ENCODE peak calls at places on chromosome 18, in six cellular contexts. J is HepG2, B is H1, Q is GM12891, U is GM12878, Y is K562. C is an unnamed sample.
A peak's percentile ranks its signal among the peaks of the same experiment; 100 is the strongest.

GRCh38 chr18:3595282-3596273 is 145.6 kb downstream of the TGIF1 start:
- DNase-seq in J (peak; percentile 92), B (no peak), Q (no peak), U (peak; percentile 82), Y (peak; percentile 86), C (no peak)

GRCh38 chr18:21452808-21453511 is 147.5 kb downstream of the ESCO1 start:
- DNase-seq in J (no peak), B (no peak), Q (no peak), U (no peak), Y (no peak), C (no peak)

GRCh38 chr18:58716046-58716766 is 44.9 kb downstream of the MALT1 start:
- DNase-seq in J (no peak), B (no peak), Q (peak; percentile 8), U (no peak), Y (no peak), C (no peak)

GRCh38 chr18:12839526-12840196 is 44.4 kb downstream of the PTPN2 start:
- DNase-seq in J (no peak), B (no peak), Q (no peak), U (peak; percentile 82), Y (no peak), C (no peak)

GRCh38 chr18:77059294-77059916 is 73.2 kb downstream of the MBP start:
- DNase-seq in J (peak; percentile 65), B (no peak), Q (no peak), U (no peak), Y (peak; percentile 57), C (no peak)

GRCh38 chr18:62829936-62830335 is 114.6 kb downstream of the PHLPP1 start:
- DNase-seq in J (no peak), B (no peak), Q (no peak), U (no peak), Y (peak; percentile 33), C (no peak)

GRCh38 chr18:63083555-63083954 is 236.0 kb downstream of the BCL2 start:
- DNase-seq in J (no peak), B (no peak), Q (no peak), U (no peak), Y (no peak), C (no peak)

GRCh38 chr18:3653859-3654441 is 204.0 kb downstream of the TGIF1 start:
- DNase-seq in J (no peak), B (no peak), Q (no peak), U (no peak), Y (peak; percentile 73), C (no peak)

GRCh38 chr18:48868468-48869466 is 82.0 kb downstream of the SMAD7 start:
- DNase-seq in J (peak; percentile 69), B (no peak), Q (peak; percentile 73), U (peak; percentile 96), Y (no peak), C (peak; percentile 73)

GRCh38 chr18:892316-892715 is 12.4 kb upstream of the ADCYAP1 start:
- DNase-seq in J (no peak), B (no peak), Q (no peak), U (no peak), Y (no peak), C (no peak)

GRCh38 chr18:29457316-29457715 is 1280.4 kb upstream of the CDH2 start:
- DNase-seq in J (no peak), B (no peak), Q (no peak), U (no peak), Y (no peak), C (no peak)

GRCh38 chr18:30748541-30748940 is 294.0 kb downstream of the DSC3 start:
- DNase-seq in J (no peak), B (no peak), Q (no peak), U (no peak), Y (no peak), C (no peak)

GRCh38 chr18:10923671-10924070 is 225.7 kb downstream of the PIEZO2 start:
- DNase-seq in J (no peak), B (no peak), Q (no peak), U (no peak), Y (no peak), C (no peak)

GRCh38 chr18:34723143-34723542 is 13.0 kb downstream of the DTNA start:
- DNase-seq in J (peak; percentile 14), B (no peak), Q (no peak), U (no peak), Y (no peak), C (no peak)

GRCh38 chr18:11110509-11110908 is 38.9 kb downstream of the PIEZO2 start:
- DNase-seq in J (no peak), B (no peak), Q (no peak), U (no peak), Y (no peak), C (no peak)

GRCh38 chr18:70288171-70288850 is 534 bp upstream of the SOCS6 start:
- DNase-seq in J (peak; percentile 35), B (no peak), Q (peak; percentile 26), U (no peak), Y (peak; percentile 22), C (peak; percentile 42)

GRCh38 chr18:58243401-58243800 is 199.4 kb downstream of the NEDD4L start:
- DNase-seq in J (no peak), B (no peak), Q (no peak), U (no peak), Y (no peak), C (no peak)

GRCh38 chr18:63205791-63206252 is 113.7 kb downstream of the BCL2 start:
- DNase-seq in J (no peak), B (no peak), Q (no peak), U (no peak), Y (no peak), C (no peak)

DNA sequence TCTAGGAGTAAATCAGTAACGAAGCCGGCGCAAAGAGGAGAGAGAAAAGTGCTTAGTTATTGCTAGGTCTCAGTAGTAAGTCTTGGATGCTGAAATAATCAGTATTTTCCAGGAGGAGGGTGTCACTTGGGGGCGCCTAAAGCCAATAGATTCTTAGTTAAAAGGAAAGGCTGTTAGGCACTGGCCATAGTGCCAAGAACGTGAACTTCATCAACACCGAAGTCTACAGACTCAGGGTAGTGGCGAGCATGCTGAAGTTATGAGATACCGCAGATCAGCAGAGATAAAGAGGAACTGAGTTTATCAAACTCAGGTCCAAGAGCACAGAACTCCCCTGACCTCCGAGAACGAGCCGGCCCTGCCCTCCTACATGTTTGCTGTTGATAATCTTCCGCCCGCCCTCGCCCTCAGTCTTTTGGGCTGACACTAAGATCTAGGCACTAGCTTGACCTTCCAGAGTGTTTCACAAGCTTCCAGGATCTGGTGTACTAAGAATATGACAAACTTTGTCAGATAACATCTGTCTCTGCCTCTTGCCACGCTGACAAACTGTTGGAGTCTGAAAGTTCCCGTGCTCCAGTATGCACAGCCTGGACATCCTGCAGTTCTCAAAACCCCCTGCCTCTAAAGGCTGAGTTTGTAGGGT is 49.2 kb downstream of the CYB5A start:
- DNase-seq in J (peak; percentile 65), B (no peak), Q (no peak), U (no peak), Y (peak; percentile 85), C (no peak)
- TF ChIP-seq POLR2AphosphoS5 in J (no peak), B (no peak), Q (no peak), U (no peak), Y (peak; percentile 40), C (no peak)

GRCh38 chr18:79395761-79396404 is at the start of gene NFATC1:
- DNase-seq in J (no peak), B (no peak), Q (no peak), U (no peak), Y (peak; percentile 79), C (no peak)
- TF ChIP-seq POLR2A in J (no peak), B (no peak), Q (no peak), U (peak; percentile 58), Y (no peak), C (peak; percentile 35)

GRCh38 chr18:79068946-79069791 is at the start of gene ATP9B:
- DNase-seq in J (peak; percentile 80), B (peak; percentile 94), Q (peak; percentile 93), U (peak; percentile 88), Y (peak; percentile 92), C (peak; percentile 88)

GRCh38 chr18:79070486-79070885 is 1.3 kb downstream of the ATP9B start:
- DNase-seq in J (no peak), B (no peak), Q (no peak), U (no peak), Y (no peak), C (no peak)

GRCh38 chr18:79068299-79068945 is 772 bp upstream of the ATP9B start:
- DNase-seq in J (no peak), B (no peak), Q (no peak), U (peak; percentile 11), Y (no peak), C (no peak)

GRCh38 chr18:79069792-79070151 is 578 bp downstream of the ATP9B start:
- DNase-seq in J (no peak), B (no peak), Q (no peak), U (no peak), Y (no peak), C (no peak)

GRCh38 chr18:79071037-79071960 is 2.1 kb downstream of the ATP9B start:
- DNase-seq in J (no peak), B (no peak), Q (no peak), U (no peak), Y (peak; percentile 18), C (no peak)
- TF ChIP-seq TAF1 in J (no peak), B (no peak), Q (no peak), U (no peak), Y (no peak), C (no peak)

GRCh38 chr18:80147037-80147417 is 38.0 kb downstream of the ADNP2 start:
- DNase-seq in J (no peak), B (no peak), Q (no peak), U (no peak), Y (no peak), C (no peak)

GRCh38 chr18:80145191-80145799 is 36.2 kb downstream of the ADNP2 start:
- DNase-seq in J (no peak), B (no peak), Q (no peak), U (no peak), Y (no peak), C (no peak)

GRCh38 chr18:80148316-80149199 is 39.5 kb downstream of the ADNP2 start:
- DNase-seq in J (no peak), B (no peak), Q (no peak), U (no peak), Y (no peak), C (no peak)

GRCh38 chr18:80149667-80150066 is 40.6 kb downstream of the ADNP2 start:
- DNase-seq in J (no peak), B (no peak), Q (no peak), U (no peak), Y (no peak), C (no peak)

DNA sequence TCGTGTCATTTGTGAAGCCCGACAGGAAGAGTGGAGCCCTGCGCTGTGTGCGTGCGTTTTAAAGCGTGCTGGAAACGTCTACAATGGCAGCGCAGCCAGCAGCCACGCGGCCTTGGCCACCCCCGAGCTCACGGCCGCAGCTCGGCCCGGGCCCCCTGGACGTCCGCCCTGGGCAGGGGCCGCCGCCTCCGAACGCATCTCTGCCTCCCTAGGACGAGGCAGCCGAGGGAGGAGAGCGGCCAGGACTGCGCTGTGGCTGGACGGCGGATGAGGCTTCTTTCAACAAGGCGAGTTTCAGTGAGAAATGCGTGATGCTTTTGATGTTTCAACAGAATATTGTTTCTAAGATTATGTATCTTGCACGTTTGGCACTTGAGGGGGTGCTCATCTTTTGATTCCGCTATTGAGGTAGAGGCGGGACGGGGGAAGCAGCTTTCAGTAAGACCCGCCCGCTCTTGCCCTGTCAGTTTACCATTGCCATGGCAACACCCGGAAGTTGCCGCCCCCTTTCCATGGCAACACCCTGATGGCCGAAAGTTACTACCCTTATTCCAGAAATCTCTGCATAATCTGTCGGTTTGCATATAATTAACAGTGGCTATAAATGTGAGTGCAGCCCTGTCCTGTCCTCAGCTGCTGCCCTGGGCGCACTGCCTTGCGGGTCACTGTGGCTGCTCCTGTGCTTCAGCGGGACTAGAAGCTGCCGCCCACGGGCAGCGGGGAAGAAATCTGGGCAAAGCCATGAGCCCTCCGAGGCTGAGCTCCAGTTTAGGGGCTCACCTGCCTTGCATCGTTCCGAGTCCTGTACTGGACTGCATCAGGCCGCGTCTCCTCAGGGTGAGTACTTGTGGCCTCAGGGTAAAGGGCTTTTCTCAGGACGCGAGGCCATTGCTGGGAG is 38.6 kb downstream of the ADNP2 start:
- DNase-seq in J (peak; percentile 77), B (no peak), Q (peak; percentile 56), U (peak; percentile 60), Y (no peak), C (peak; percentile 60)
- TF ChIP-seq POLR2AphosphoS5 in J (peak; percentile 63), B (no peak), Q (peak; percentile 28), U (peak; percentile 56), Y (no peak), C (no peak)